ENCODE peak calls at places on chromosomes 4 and X, in ten cellular contexts. N, I, L, T, D, K, Q, J, Z and F are unnamed samples.

GRCh38 chr4:15681067-15681371 is 608 bp upstream of the FAM200B start:
- DNase-seq in N (no peak), I (no peak), L (no peak), T (no peak), D (no peak), K (no peak), Q (no peak), J (no peak), Z (no peak), F (no peak)

GRCh38 chrX:130106071-130106470 is 4.2 kb downstream of the ELF4 start:
- DNase-seq in N (no peak), I (no peak), L (no peak), T (no peak), D (peak), K (peak), Q (no peak), J (no peak), Z (no peak), F (no peak)

GRCh38 chr4:121728798-121729226 is 32.0 kb upstream of the ANXA5 start:
- DNase-seq in N (no peak), I (no peak), L (no peak), T (peak), D (no peak), K (no peak), Q (no peak), J (no peak), Z (no peak), F (no peak)

GRCh38 chr4:29319663-29320340 is 1400.4 kb upstream of the PCDH7 start:
- DNase-seq in N (no peak), I (no peak), L (no peak), T (no peak), D (no peak), K (no peak), Q (no peak), J (no peak), Z (no peak), F (no peak)

GRCh38 chrX:102067966-102068723 is 57.3 kb upstream of the TCEAL2 start:
- DNase-seq in N (no peak), I (peak), L (no peak), T (peak), D (peak), K (no peak), Q (no peak), J (no peak), Z (no peak), F (no peak)

GRCh38 chr4:86264269-86264668 is 95.6 kb downstream of the MAPK10 start:
- DNase-seq in N (no peak), I (no peak), L (no peak), T (no peak), D (no peak), K (no peak), Q (no peak), J (no peak), Z (no peak), F (no peak)

GRCh38 chr4:39410415-39410814 is 3.7 kb downstream of the KLB start:
- DNase-seq in N (no peak), I (no peak), L (no peak), T (peak), D (no peak), K (no peak), Q (no peak), J (no peak), Z (no peak), F (no peak)

GRCh38 chrX:103063191-103063845 is 653 bp downstream of the BEX1 start:
- DNase-seq in N (no peak), I (no peak), L (no peak), T (no peak), D (peak), K (peak), Q (no peak), J (no peak), Z (no peak), F (no peak)

GRCh38 chr4:21964762-21965319 is 16.3 kb upstream of the KCNIP4 start:
- DNase-seq in N (no peak), I (no peak), L (no peak), T (no peak), D (no peak), K (no peak), Q (no peak), J (no peak), Z (no peak), F (no peak)

GRCh38 chr4:83110970-83111369 is 3.6 kb downstream of the PLAC8 start:
- DNase-seq in N (no peak), I (no peak), L (no peak), T (no peak), D (no peak), K (no peak), Q (no peak), J (no peak), Z (no peak), F (no peak)

GRCh38 chr4:153486281-153487151 is 20.4 kb downstream of the TMEM131L start:
- DNase-seq in N (peak), I (no peak), L (no peak), T (peak), D (no peak), K (no peak), Q (no peak), J (no peak), Z (peak), F (no peak)

GRCh38 chr4:32560306-32560705 is 1840.1 kb downstream of the PCDH7 start:
- DNase-seq in N (no peak), I (no peak), L (no peak), T (no peak), D (no peak), K (no peak), Q (no peak), J (no peak), Z (peak), F (no peak)

GRCh38 chrX:132004728-132005127 is 18.4 kb upstream of the STK26 start:
- DNase-seq in N (no peak), I (no peak), L (no peak), T (no peak), D (no peak), K (no peak), Q (no peak), J (no peak), Z (no peak), F (no peak)

GRCh38 chr4:55175779-55176231 is 50.4 kb upstream of the KDR start:
- DNase-seq in N (no peak), I (no peak), L (no peak), T (peak), D (no peak), K (no peak), Q (no peak), J (no peak), Z (no peak), F (no peak)

GRCh38 chr4:156052116-156052515 is 98.5 kb upstream of the CTSO start:
- DNase-seq in N (no peak), I (no peak), L (no peak), T (no peak), D (no peak), K (no peak), Q (no peak), J (no peak), Z (no peak), F (no peak)

GRCh38 chr4:178599521-178599920 is 1157.3 kb upstream of the AGA start:
- DNase-seq in N (no peak), I (no peak), L (no peak), T (peak), D (peak), K (no peak), Q (no peak), J (no peak), Z (no peak), F (no peak)

GRCh38 chrX:105567046-105567445 is 255.3 kb upstream of the NRK start:
- DNase-seq in N (no peak), I (no peak), L (no peak), T (no peak), D (no peak), K (no peak), Q (no peak), J (no peak), Z (no peak), F (no peak)

DNA sequence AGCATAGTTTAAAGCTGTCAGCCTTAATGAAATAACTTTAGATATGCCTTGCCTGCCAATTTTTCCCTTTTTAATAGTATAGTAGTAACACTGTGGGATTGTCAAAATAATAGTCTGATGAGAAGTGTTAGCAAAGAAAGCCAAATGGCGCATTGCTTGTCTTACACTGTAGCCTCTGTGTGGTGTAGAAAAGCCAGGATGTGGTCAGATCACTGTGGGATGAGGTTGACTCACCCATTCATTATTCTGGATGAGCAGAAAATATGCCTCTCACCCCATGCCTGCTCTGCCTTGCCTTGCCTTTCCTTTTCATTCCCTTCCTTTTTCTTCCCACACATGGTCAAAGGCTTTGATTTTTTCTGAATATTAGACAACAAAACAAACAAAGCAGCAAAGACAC is 257.8 kb upstream of the NRK start:
- DNase-seq in N (no peak), I (no peak), L (no peak), T (no peak), D (no peak), K (no peak), Q (no peak), J (no peak), Z (no peak), F (no peak)
- TF ChIP-seq EP300 in N (no peak), I (no peak), L (no peak), T (no peak), D (no peak), K (no peak), Q (no peak), J (no peak), Z (no peak), F (no peak)

GRCh38 chr4:23959401-23960148 is 69.7 kb upstream of the PPARGC1A start:
- DNase-seq in N (no peak), I (no peak), L (no peak), T (no peak), D (no peak), K (no peak), Q (no peak), J (no peak), Z (no peak), F (no peak)
- TF ChIP-seq EP300 in N (no peak), I (no peak), L (no peak), T (no peak), D (no peak), K (no peak), Q (no peak), J (no peak), Z (no peak), F (no peak)

GRCh38 chr4:80751200-80751599 is 279.3 kb upstream of the BMP3 start:
- DNase-seq in N (no peak), I (no peak), L (no peak), T (no peak), D (no peak), K (no peak), Q (no peak), J (no peak), Z (no peak), F (no peak)
- TF ChIP-seq EP300 in N (no peak), I (no peak), L (no peak), T (no peak), D (no peak), K (no peak), Q (no peak), J (no peak), Z (no peak), F (no peak)

DNA sequence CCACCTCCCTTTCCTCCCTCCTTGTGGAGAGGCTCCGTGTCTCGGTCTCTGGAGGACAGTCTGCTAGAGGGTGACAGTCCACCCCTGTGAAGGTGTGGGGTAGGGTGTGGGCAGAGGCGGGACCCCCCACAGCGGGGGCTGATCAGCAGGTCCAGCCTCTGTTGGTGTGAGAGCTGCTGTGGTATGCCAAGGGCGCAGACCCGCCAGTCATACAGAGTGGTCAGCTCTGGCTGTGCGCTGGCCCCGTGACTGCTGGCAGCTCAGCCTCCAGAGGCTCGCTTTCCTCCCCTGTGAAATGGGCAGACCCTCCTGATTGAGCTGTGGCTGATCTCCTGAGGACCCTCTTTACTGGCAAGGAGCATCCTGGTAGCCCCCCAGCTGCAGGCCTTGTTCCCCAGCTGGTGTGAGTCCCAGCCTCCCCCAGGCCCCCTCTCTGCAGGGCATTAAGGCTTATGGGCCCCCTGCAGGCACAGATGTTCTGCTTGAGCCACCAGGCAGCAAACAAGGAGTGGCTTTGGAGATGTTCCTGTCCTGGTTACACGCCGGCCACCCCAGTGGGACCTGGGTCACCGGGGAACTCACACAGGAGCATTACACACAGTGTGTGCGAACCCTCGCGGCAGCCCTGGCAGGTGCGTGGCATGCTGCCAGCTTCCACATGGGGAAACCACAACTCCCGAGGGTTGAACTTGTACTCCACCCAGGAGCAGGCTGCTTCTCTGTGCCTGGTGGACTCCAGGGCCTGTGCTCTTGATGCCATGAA is 76.8 kb downstream of the PPP2R2C start:
- DNase-seq in N (no peak), I (no peak), L (no peak), T (no peak), D (no peak), K (no peak), Q (no peak), J (no peak), Z (no peak), F (no peak)
- TF ChIP-seq EP300 in N (no peak), I (no peak), L (no peak), T (no peak), D (no peak), K (no peak), Q (no peak), J (no peak), Z (no peak), F (no peak)

GRCh38 chr4:52574036-52574435 is 85.1 kb downstream of the USP46 start:
- DNase-seq in N (no peak), I (no peak), L (no peak), T (no peak), D (no peak), K (no peak), Q (no peak), J (no peak), Z (no peak), F (no peak)
- TF ChIP-seq EP300 in N (no peak), I (no peak), L (no peak), T (no peak), D (no peak), K (no peak), Q (no peak), J (no peak), Z (no peak), F (no peak)